ENCODE peak calls at places on chromosome 5, in six cellular contexts. F, N, O, H, Z and R are unnamed samples. For H3K27me3 and H3K4me1, the result is how much of the 10 kb centered on the place peaks cover.

GRCh38 chr5:127813633-127814171 is 110.5 kb downstream of the CCDC192 start:
- DNase-seq in Z (no peak), O (no peak), N (no peak), H (no peak), F (no peak), R (no peak)

GRCh38 chr5:135437796-135438560 is 9.2 kb downstream of the DCANP1 start:
- DNase-seq in Z (peak), N (peak), H (no peak), F (peak), O (peak), R (no peak)

GRCh38 chr5:90473321-90474234 is 993 bp downstream of the MBLAC2 start:
- DNase-seq in H (no peak), N (peak), O (peak), Z (peak), F (peak), R (peak)

GRCh38 chr5:6517494-6517893 is 68.8 kb downstream of the UBE2QL1 start:
- DNase-seq in Z (no peak), O (no peak), F (no peak), H (no peak), N (no peak), R (no peak)

GRCh38 chr5:96595300-96596090 is 66.7 kb upstream of the CAST start:
- DNase-seq in O (no peak), H (peak), N (no peak), F (peak), Z (no peak), R (no peak)

GRCh38 chr5:171599957-171600612 is 180.6 kb downstream of the FGF18 start:
- DNase-seq in N (no peak), F (no peak), Z (no peak), H (no peak), O (no peak), R (no peak)

GRCh38 chr5:145818604-145819003 is 16.5 kb downstream of the PRELID2 start:
- DNase-seq in O (no peak), F (no peak), N (no peak), Z (no peak), H (no peak), R (no peak)

GRCh38 chr5:107655836-107656235 is 14.9 kb downstream of the EFNA5 start:
- DNase-seq in Z (no peak), N (no peak), H (no peak), F (no peak), O (no peak), R (no peak)

GRCh38 chr5:76958976-76959767 is 6.3 kb downstream of the CRHBP start:
- DNase-seq in H (no peak), N (no peak), F (no peak), Z (no peak), O (no peak), R (no peak)

GRCh38 chr5:61301345-61301744 is 30.7 kb upstream of the ZSWIM6 start:
- DNase-seq in Z (no peak), F (no peak), O (no peak), H (no peak), N (no peak), R (no peak)

GRCh38 chr5:10567181-10567591 is 3.3 kb downstream of the ANKRD33B start:
- DNase-seq in F (no peak), N (no peak), Z (no peak), O (no peak), H (no peak), R (peak)

GRCh38 chr5:135891280-135891679 is 4.4 kb downstream of the IL9 start:
- DNase-seq in O (no peak), Z (no peak), H (no peak), F (no peak), N (no peak), R (no peak)

GRCh38 chr5:115963566-115963965 is 1.3 kb downstream of the LVRN start:
- DNase-seq in F (no peak), Z (no peak), O (no peak), N (no peak), H (no peak), R (no peak)

GRCh38 chr5:43973318-43973717 is 370.3 kb downstream of the NNT start:
- DNase-seq in N (peak), F (no peak), O (no peak), H (no peak), Z (no peak), R (no peak)

GRCh38 chr5:128536861-128537305 is 1.2 kb downstream of the FBN2 start:
- DNase-seq in Z (no peak), N (peak), F (no peak), H (no peak), O (no peak), R (no peak)

GRCh38 chr5:172188893-172189692 is 1.1 kb upstream of the STK10 start:
- DNase-seq in Z (no peak), O (no peak), H (no peak), N (no peak), F (no peak), R (no peak)

GRCh38 chr5:139997276-139997675 is 45.8 kb downstream of the NRG2 start:
- DNase-seq in Z (no peak), H (no peak), F (no peak), O (no peak), N (no peak), R (no peak)

GRCh38 chr5:140004174-140004573 is 38.9 kb downstream of the NRG2 start:
- DNase-seq in N (no peak), Z (no peak), H (no peak), O (no peak), F (no peak), R (no peak)

GRCh38 chr5:140003519-140003918 is 39.6 kb downstream of the NRG2 start:
- DNase-seq in F (no peak), N (no peak), H (no peak), O (no peak), Z (no peak), R (no peak)

GRCh38 chr5:139998837-139999236 is 44.3 kb downstream of the NRG2 start:
- DNase-seq in N (no peak), Z (no peak), F (no peak), O (no peak), H (no peak), R (no peak)

GRCh38 chr5:140000332-140000731 is 42.8 kb downstream of the NRG2 start:
- DNase-seq in H (no peak), F (peak), Z (peak), N (no peak), O (peak), R (no peak)
- H3K27me3 ChIP-seq in H (under half), F (under half), Z (under half), N (under half), O (under half), R (under half)

GRCh38 chr5:33854733-33855151 is 37.0 kb downstream of the ADAMTS12 start:
- DNase-seq in O (no peak), Z (no peak), F (no peak), H (no peak), N (peak), R (no peak)
- H3K4me1 ChIP-seq in O (under half), Z (under half), F (under half), H (under half), N (under half), R (under half)

GRCh38 chr5:154606246-154606645 is 128.2 kb upstream of the HAND1 start:
- DNase-seq in N (no peak), H (no peak), O (no peak), F (no peak), Z (no peak), R (no peak)

GRCh38 chr5:154606675-154607321 is 128.8 kb upstream of the HAND1 start:
- DNase-seq in Z (no peak), F (no peak), N (no peak), H (no peak), O (no peak), R (no peak)

GRCh38 chr5:154608531-154609011 is 130.5 kb upstream of the HAND1 start:
- DNase-seq in H (no peak), Z (no peak), O (no peak), N (no peak), F (peak), R (no peak)

GRCh38 chr5:154610321-154611154 is 132.5 kb upstream of the HAND1 start:
- DNase-seq in F (peak), Z (peak), O (peak), N (peak), H (peak), R (peak)

GRCh38 chr5:154607746-154608145 is 129.7 kb upstream of the HAND1 start:
- DNase-seq in Z (no peak), F (no peak), O (no peak), N (no peak), H (no peak), R (peak)
- H3K27me3 ChIP-seq in Z (under half), F (under half), O (under half), N (under half), H (under half), R (under half)

GRCh38 chr5:98930972-98931762 is 2.4 kb upstream of the CHD1 start:
- DNase-seq in N (no peak), Z (no peak), H (no peak), O (no peak), F (no peak), R (no peak)

GRCh38 chr5:98938459-98938858 is 9.7 kb upstream of the CHD1 start:
- DNase-seq in Z (no peak), F (no peak), O (no peak), N (no peak), H (no peak), R (no peak)

GRCh38 chr5:98936948-98937715 is 8.3 kb upstream of the CHD1 start:
- DNase-seq in Z (no peak), H (no peak), N (no peak), F (no peak), O (no peak), R (no peak)

GRCh38 chr5:98933446-98934072 is 4.8 kb upstream of the CHD1 start:
- DNase-seq in O (no peak), H (peak), F (no peak), N (no peak), Z (no peak), R (no peak)

GRCh38 chr5:98935206-98935605 is 6.4 kb upstream of the CHD1 start:
- DNase-seq in F (no peak), Z (no peak), N (no peak), H (no peak), O (no peak), R (no peak)
- H3K4me1 ChIP-seq in F (under half), Z (half or more), N (under half), H (under half), O (under half), R (under half)

GRCh38 chr5:140020601-140021177 is 22.4 kb downstream of the NRG2 start:
- DNase-seq in Z (no peak), F (no peak), O (no peak), H (no peak), N (no peak), R (no peak)
- H3K27me3 ChIP-seq in Z (under half), F (under half), O (under half), H (under half), N (under half), R (under half)

GRCh38 chr5:173453167-173453566 is 125.0 kb upstream of the STC2 start:
- DNase-seq in N (no peak), O (no peak), F (no peak), Z (no peak), H (no peak), R (no peak)

GRCh38 chr5:173456751-173457171 is 128.5 kb upstream of the STC2 start:
- DNase-seq in N (no peak), O (no peak), H (no peak), Z (no peak), F (no peak), R (no peak)

GRCh38 chr5:173455599-173455957 is 127.4 kb upstream of the STC2 start:
- DNase-seq in O (no peak), N (no peak), F (no peak), Z (no peak), H (no peak), R (no peak)

GRCh38 chr5:173454381-173454763 is 126.2 kb upstream of the STC2 start:
- DNase-seq in O (no peak), F (no peak), H (no peak), Z (no peak), N (peak), R (no peak)

DNA sequence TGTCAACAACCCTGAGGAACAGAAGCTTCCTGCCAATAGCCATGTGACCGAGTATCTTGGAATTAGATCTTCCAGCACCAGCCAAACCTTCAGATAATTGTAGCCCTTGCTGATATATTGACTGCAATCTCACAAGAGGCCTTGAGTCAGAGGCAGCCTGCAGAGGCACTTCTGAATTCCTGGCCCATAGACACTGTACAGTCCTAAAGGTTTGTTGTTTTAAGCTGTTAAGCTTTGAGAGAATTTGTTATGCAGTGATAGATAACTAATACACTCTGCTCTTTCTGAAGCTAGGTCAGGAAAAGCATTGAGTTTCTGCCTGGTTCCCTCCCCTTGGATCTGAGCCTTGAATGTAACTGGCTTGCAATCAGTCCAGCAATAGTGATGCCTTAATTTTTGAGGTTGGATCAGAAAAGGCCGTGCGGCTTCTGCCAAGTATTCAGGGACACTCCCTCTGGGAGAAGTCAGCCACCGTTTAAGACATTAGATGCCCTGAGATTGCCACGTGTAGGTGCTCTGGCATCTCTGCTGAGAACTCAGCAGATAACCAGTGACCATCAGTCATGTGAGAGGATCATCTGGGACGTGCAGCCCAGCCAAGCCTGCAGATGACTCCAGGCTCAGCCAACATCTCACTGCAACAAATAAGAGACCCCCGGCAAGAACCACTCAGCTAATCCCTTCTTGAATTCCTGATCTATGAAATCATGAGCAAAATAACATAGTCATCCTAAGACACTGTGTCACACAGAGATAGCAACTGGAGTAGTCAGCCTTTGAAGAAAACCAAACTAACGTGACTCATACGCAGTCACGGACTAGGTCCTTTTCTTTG is 126.8 kb upstream of the STC2 start:
- DNase-seq in O (peak), Z (no peak), H (no peak), N (peak), F (peak), R (peak)
- H3K4me1 ChIP-seq in O (under half), Z (under half), H (under half), N (under half), F (under half), R (under half)

GRCh38 chr5:41809128-41809527 is 61.1 kb downstream of the OXCT1 start:
- DNase-seq in Z (no peak), O (no peak), H (peak), F (no peak), N (no peak), R (no peak)
- H3K27me3 ChIP-seq in Z (under half), O (under half), H (under half), F (under half), N (under half), R (under half)

DNA sequence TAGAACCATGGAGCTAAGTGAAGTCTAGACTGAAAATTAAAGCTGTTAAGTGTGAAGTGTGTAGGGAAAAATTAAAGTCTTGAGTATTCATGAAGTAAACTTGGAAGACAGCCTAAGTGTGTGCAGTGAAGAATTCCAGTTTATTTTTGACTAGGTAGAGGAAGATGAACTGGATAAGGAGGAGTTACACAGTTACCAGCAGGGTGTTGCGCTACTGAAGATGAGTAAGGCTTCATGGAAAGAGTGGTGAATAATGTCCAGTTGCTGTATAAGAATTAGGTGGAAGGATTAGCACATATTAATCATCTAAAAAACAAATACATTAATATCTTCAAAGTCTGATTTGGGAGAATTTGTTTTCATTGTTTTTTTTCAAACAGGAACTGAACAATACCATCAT is 5.8 kb upstream of the CHD1 start:
- DNase-seq in F (no peak), N (no peak), Z (no peak), H (no peak), O (no peak), R (no peak)
- H3K4me1 ChIP-seq in F (under half), N (under half), Z (half or more), H (under half), O (under half), R (under half)

DNA sequence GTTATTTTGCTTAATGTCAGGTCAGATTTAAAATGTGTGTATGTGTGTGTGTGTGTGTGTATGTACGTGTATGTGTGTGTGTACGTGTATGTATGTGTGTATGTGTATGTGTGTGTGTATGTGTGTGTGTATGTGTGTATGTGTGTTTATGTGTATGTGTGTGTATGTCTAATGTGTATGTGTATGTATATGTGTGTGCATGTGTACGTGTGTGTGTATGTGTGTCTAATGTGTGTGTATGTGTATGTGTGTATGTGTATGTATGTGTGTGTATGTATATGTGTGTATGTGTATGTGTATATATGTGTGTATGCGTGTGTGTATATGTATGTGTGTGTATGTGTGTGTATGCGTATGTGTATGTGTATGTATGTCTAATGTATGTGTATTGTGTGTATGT is 125.1 kb upstream of the PHYKPL start:
- DNase-seq in Z (no peak), H (no peak), N (no peak), O (no peak), F (no peak), R (no peak)
- H3K27me3 ChIP-seq in Z (under half), H (under half), N (under half), O (under half), F (under half), R (under half)

GRCh38 chr5:170337055-170337454 is 39.5 kb upstream of the LCP2 start:
- DNase-seq in N (no peak), F (no peak), Z (no peak), O (no peak), H (no peak), R (no peak)
- H3K4me1 ChIP-seq in N (under half), F (under half), Z (half or more), O (under half), H (half or more), R (under half)